ENCODE peak calls at places on chromosomes 4 and X, in nine cellular contexts. J is mammary epithelial cell, C is stomach, R is RWPE2, E is fibroblast of lung, I is PC-3, O is HepG2, H is right atrium auricular region, T is coronary artery. V is an unnamed sample.

GRCh38 chrX:119359618-119360382 is 39.3 kb upstream of the SLC25A43 start:
- DNase-seq in E (no peak), R (no peak), C (no peak), O (no peak), H (no peak), T (no peak), J (no peak), I (no peak), V (no peak)

GRCh38 chr4:56215901-56216300 is 171.4 kb downstream of the AASDH start:
- DNase-seq in H (no peak), E (peak; percentile 83), I (peak; percentile 72), O (no peak), J (peak; percentile 15), C (peak; percentile 47), R (no peak), T (no peak), V (peak; percentile 60)

GRCh38 chr4:5979981-5980380 is 38.2 kb downstream of the C4orf50 start:
- DNase-seq in J (peak; percentile 4), T (peak; percentile 38), E (peak; percentile 6), R (peak; percentile 44), I (peak; percentile 39), C (peak; percentile 24), O (no peak), H (no peak), V (peak; percentile 9)

GRCh38 chrX:153669174-153669890 is 4.3 kb downstream of the PNCK start:
- DNase-seq in H (no peak), T (peak; percentile 69), E (no peak), I (peak; percentile 22), O (no peak), R (no peak), J (no peak), C (no peak), V (no peak)

GRCh38 chr4:29708473-29708872 is 1011.7 kb upstream of the PCDH7 start:
- DNase-seq in J (peak; percentile 8), I (peak; percentile 83), H (no peak), R (peak; percentile 73), E (peak; percentile 0), O (no peak), C (no peak), T (no peak), V (peak; percentile 39)

GRCh38 chrX:71622347-71623104 is 4.2 kb upstream of the CXCR3 start:
- DNase-seq in T (no peak), R (no peak), E (peak; percentile 72), I (peak; percentile 74), H (peak; percentile 74), O (peak; percentile 58), C (peak; percentile 79), J (peak; percentile 65), V (peak; percentile 42)

GRCh38 chrX:148504412-148504950 is 4.1 kb downstream of the AFF2 start:
- DNase-seq in C (no peak), R (no peak), O (peak; percentile 2), H (no peak), T (no peak), E (no peak), J (no peak), I (no peak), V (no peak)

GRCh38 chr4:166816901-166817300 is 417.4 kb downstream of the SPOCK3 start:
- DNase-seq in R (no peak), T (no peak), I (no peak), H (no peak), E (peak; percentile 62), O (no peak), C (no peak), J (peak; percentile 43), V (no peak)

GRCh38 chrX:46704767-46705386 is 54.0 kb downstream of the SLC9A7 start:
- DNase-seq in O (no peak), J (peak; percentile 66), T (no peak), E (peak; percentile 78), R (no peak), C (no peak), H (no peak), I (no peak), V (no peak)

GRCh38 chrX:18951032-18951431 is 32.9 kb downstream of the PHKA2 start:
- DNase-seq in E (no peak), I (no peak), J (no peak), O (peak; percentile 22), H (peak; percentile 40), T (no peak), R (no peak), C (no peak), V (no peak)
- TF ChIP-seq CTCF in E (no peak), I (peak; percentile 46), J (no peak), O (peak; percentile 39), H (no peak), T (no peak), R (no peak), C (no peak), V (no peak)

DNA sequence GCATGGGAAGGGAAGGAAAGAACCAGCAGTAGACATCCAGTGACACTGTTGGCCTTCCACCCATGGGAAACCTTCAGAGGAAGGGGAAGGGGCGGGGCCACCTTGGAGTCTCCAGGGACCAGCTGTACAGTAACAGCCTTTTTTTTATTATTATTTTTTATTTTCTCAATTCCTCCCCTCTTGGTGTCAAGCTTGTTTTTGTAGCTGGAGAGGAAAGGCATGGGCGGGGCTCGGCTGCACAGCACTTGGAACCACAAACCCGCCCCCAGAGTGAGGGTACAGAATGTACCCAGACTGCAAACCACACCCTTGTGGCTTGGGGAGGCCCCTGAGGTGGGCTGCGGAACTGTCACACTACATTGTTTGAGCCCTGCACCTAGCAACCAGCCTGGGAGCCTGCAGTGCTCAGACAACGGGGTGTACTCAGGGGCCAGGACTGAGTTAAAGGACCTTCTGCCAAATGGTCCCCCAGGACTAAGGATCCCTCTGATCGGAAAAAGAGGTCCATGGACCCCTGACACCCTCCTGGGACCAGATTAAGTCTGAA is 45.7 kb downstream of the PRPS1 start:
- DNase-seq in I (no peak), T (peak; percentile 95), J (peak; percentile 77), C (peak; percentile 87), E (no peak), H (peak; percentile 93), R (peak; percentile 78), O (no peak), V (no peak)
- H3K27ac ChIP-seq in I (peak overlapping the region; percentile 30), T (peak overlapping the region; percentile 82), J (peak overlapping the region; percentile 98), C (peak overlapping the region; percentile 93), E (peak overlapping the region; percentile 43), H (peak overlapping the region; percentile 86), R (peak overlapping the region; percentile 93), O (no peak overlapping the region), V (peak overlapping the region; percentile 99)

DNA sequence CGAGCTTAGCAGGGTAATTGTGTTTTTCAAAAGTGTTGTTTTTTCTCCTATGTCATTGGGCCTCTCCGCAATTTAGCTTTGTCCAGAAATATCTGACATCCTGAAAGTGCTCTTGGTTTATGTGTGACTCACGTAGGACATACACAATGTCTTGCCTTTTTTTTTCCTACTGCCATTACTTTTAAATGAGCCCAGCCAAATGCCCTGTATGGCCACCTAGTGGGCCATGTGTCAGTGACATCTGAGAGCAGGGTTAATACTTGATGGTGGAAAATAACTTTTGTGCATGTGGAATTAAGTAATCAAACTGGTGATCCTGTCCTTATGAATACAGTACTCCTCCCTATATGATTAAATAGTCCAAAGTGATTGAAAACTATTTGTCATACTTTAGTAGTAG is 1411.1 kb upstream of the TENM3 start:
- DNase-seq in H (no peak), T (no peak), C (no peak), I (peak; percentile 15), J (no peak), O (no peak), R (no peak), E (no peak), V (no peak)
- TF ChIP-seq CTCF in H (no peak), T (no peak), C (no peak), I (peak; percentile 38), J (peak; percentile 32), O (no peak), R (peak; percentile 16), E (no peak), V (no peak)

GRCh38 chr4:144501231-144501780 is 144.7 kb upstream of the HHIP start:
- DNase-seq in E (no peak), I (no peak), T (no peak), O (no peak), R (no peak), J (peak; percentile 25), H (no peak), C (no peak), V (no peak)
- H3K27ac ChIP-seq in E (no peak overlapping the region), I (no peak overlapping the region), T (no peak overlapping the region), O (no peak overlapping the region), R (no peak overlapping the region), J (no peak overlapping the region), H (no peak overlapping the region), C (no peak overlapping the region), V (no peak overlapping the region)

GRCh38 chr4:48686369-48686768 is 93.7 kb downstream of the FRYL start:
- DNase-seq in J (no peak), H (no peak), R (no peak), T (no peak), I (no peak), E (no peak), O (no peak), C (no peak), V (no peak)

GRCh38 chr4:48687313-48687712 is 92.8 kb downstream of the FRYL start:
- DNase-seq in H (no peak), C (no peak), O (no peak), E (no peak), R (no peak), T (no peak), J (no peak), I (no peak), V (no peak)

GRCh38 chr4:48683784-48684666 is 96.1 kb downstream of the FRYL start:
- DNase-seq in J (no peak), T (no peak), R (no peak), O (no peak), I (no peak), E (peak; percentile 20), H (no peak), C (no peak), V (no peak)

GRCh38 chr4:48680848-48681568 is 99.1 kb downstream of the FRYL start:
- DNase-seq in R (no peak), C (no peak), H (no peak), E (no peak), J (no peak), T (no peak), O (no peak), I (no peak), V (no peak)

GRCh38 chr4:48681856-48682255 is 98.2 kb downstream of the FRYL start:
- DNase-seq in T (no peak), O (peak; percentile 5), R (no peak), E (peak; percentile 33), C (no peak), H (no peak), I (peak; percentile 33), J (peak; percentile 50), V (peak; percentile 25)
- TF ChIP-seq CTCF in T (no peak), O (peak; percentile 30), R (peak; percentile 78), E (peak; percentile 35), C (peak; percentile 26), H (peak; percentile 60), I (peak; percentile 64), J (peak; percentile 38), V (peak; percentile 36)